ENCODE peak calls at places on chromosomes 6 and 20, in eight cellular contexts. One of them, this sample, is unnamed.

GRCh38 chr6:87789198-87789899 is 87.3 kb upstream of the AKIRIN2 start:
- DNase-seq in ELF-1: peak
- DNase-seq in activated T-helper 1 cell treated with Interleukin-2 at 50 U/mL for 16 hours: no peak
- DNase-seq in activated gamma-delta T cell treated with Interleukin-2 at 50 U/mL for 16 hours: no peak
- DNase-seq in iris pigment epithelial cell: peak
- DNase-seq in EL: peak
- DNase-seq in RWPE2: peak
- DNase-seq in mammary epithelial cell: peak
- DNase-seq in this sample: peak

GRCh38 chr20:59515013-59515905 is 89.1 kb upstream of the PHACTR3 start:
- DNase-seq in EL: peak
- DNase-seq in RWPE2: no peak
- DNase-seq in activated T-helper 1 cell treated with Interleukin-2 at 50 U/mL for 16 hours: no peak
- DNase-seq in mammary epithelial cell: peak
- DNase-seq in iris pigment epithelial cell: peak
- DNase-seq in ELF-1: peak
- DNase-seq in activated gamma-delta T cell treated with Interleukin-2 at 50 U/mL for 16 hours: no peak
- DNase-seq in this sample: peak

GRCh38 chr6:138885156-138885819 is 89.4 kb downstream of the ECT2L start:
- DNase-seq in mammary epithelial cell: no peak
- DNase-seq in activated T-helper 1 cell treated with Interleukin-2 at 50 U/mL for 16 hours: no peak
- DNase-seq in EL: no peak
- DNase-seq in activated gamma-delta T cell treated with Interleukin-2 at 50 U/mL for 16 hours: no peak
- DNase-seq in RWPE2: no peak
- DNase-seq in ELF-1: no peak
- DNase-seq in iris pigment epithelial cell: no peak
- DNase-seq in this sample: no peak

GRCh38 chr6:15389079-15389758 is 143.3 kb downstream of the JARID2 start:
- DNase-seq in ELF-1: no peak
- DNase-seq in mammary epithelial cell: no peak
- DNase-seq in RWPE2: no peak
- DNase-seq in EL: no peak
- DNase-seq in activated T-helper 1 cell treated with Interleukin-2 at 50 U/mL for 16 hours: no peak
- DNase-seq in activated gamma-delta T cell treated with Interleukin-2 at 50 U/mL for 16 hours: no peak
- DNase-seq in iris pigment epithelial cell: no peak
- DNase-seq in this sample: no peak

GRCh38 chr20:38751360-38751976 is 3.2 kb downstream of the ACTR5 start:
- DNase-seq in mammary epithelial cell: no peak
- DNase-seq in activated gamma-delta T cell treated with Interleukin-2 at 50 U/mL for 16 hours: no peak
- DNase-seq in activated T-helper 1 cell treated with Interleukin-2 at 50 U/mL for 16 hours: no peak
- DNase-seq in EL: peak
- DNase-seq in RWPE2: no peak
- DNase-seq in iris pigment epithelial cell: peak
- DNase-seq in ELF-1: no peak
- DNase-seq in this sample: peak

GRCh38 chr6:44116643-44117382 is 10.4 kb downstream of the MRPL14 start:
- DNase-seq in mammary epithelial cell: peak
- DNase-seq in EL: peak
- DNase-seq in activated gamma-delta T cell treated with Interleukin-2 at 50 U/mL for 16 hours: no peak
- DNase-seq in ELF-1: no peak
- DNase-seq in RWPE2: no peak
- DNase-seq in iris pigment epithelial cell: peak
- DNase-seq in activated T-helper 1 cell treated with Interleukin-2 at 50 U/mL for 16 hours: no peak
- DNase-seq in this sample: peak

GRCh38 chr6:133326584-133326983 is 85.4 kb downstream of the EYA4 start:
- DNase-seq in EL: peak
- DNase-seq in ELF-1: no peak
- DNase-seq in activated T-helper 1 cell treated with Interleukin-2 at 50 U/mL for 16 hours: no peak
- DNase-seq in activated gamma-delta T cell treated with Interleukin-2 at 50 U/mL for 16 hours: no peak
- DNase-seq in mammary epithelial cell: no peak
- DNase-seq in iris pigment epithelial cell: no peak
- DNase-seq in RWPE2: no peak
- DNase-seq in this sample: no peak

GRCh38 chr20:25318471-25319240 is 70.8 kb downstream of the PYGB start:
- DNase-seq in activated T-helper 1 cell treated with Interleukin-2 at 50 U/mL for 16 hours: no peak
- DNase-seq in iris pigment epithelial cell: no peak
- DNase-seq in EL: no peak
- DNase-seq in mammary epithelial cell: no peak
- DNase-seq in RWPE2: no peak
- DNase-seq in activated gamma-delta T cell treated with Interleukin-2 at 50 U/mL for 16 hours: no peak
- DNase-seq in ELF-1: no peak
- DNase-seq in this sample: no peak

GRCh38 chr20:63947638-63948456 is 8.4 kb downstream of the UCKL1 start:
- DNase-seq in activated T-helper 1 cell treated with Interleukin-2 at 50 U/mL for 16 hours: no peak
- DNase-seq in mammary epithelial cell: peak
- DNase-seq in iris pigment epithelial cell: no peak
- DNase-seq in RWPE2: peak
- DNase-seq in EL: no peak
- DNase-seq in activated gamma-delta T cell treated with Interleukin-2 at 50 U/mL for 16 hours: no peak
- DNase-seq in ELF-1: no peak
- DNase-seq in this sample: no peak

GRCh38 chr20:9392892-9393857 is 121.2 kb upstream of the LAMP5 start:
- DNase-seq in EL: peak
- DNase-seq in activated T-helper 1 cell treated with Interleukin-2 at 50 U/mL for 16 hours: no peak
- DNase-seq in ELF-1: peak
- DNase-seq in activated gamma-delta T cell treated with Interleukin-2 at 50 U/mL for 16 hours: no peak
- DNase-seq in RWPE2: no peak
- DNase-seq in iris pigment epithelial cell: peak
- DNase-seq in mammary epithelial cell: peak
- DNase-seq in this sample: peak

GRCh38 chr6:3405182-3405518 is 51.7 kb downstream of the SLC22A23 start:
- DNase-seq in EL: no peak
- DNase-seq in RWPE2: no peak
- DNase-seq in iris pigment epithelial cell: peak
- DNase-seq in mammary epithelial cell: no peak
- DNase-seq in ELF-1: no peak
- DNase-seq in activated gamma-delta T cell treated with Interleukin-2 at 50 U/mL for 16 hours: no peak
- DNase-seq in activated T-helper 1 cell treated with Interleukin-2 at 50 U/mL for 16 hours: no peak
- DNase-seq in this sample: peak

GRCh38 chr6:98124176-98124575 is 710.2 kb upstream of the POU3F2 start:
- DNase-seq in EL: no peak
- DNase-seq in iris pigment epithelial cell: peak
- DNase-seq in activated gamma-delta T cell treated with Interleukin-2 at 50 U/mL for 16 hours: no peak
- DNase-seq in mammary epithelial cell: peak
- DNase-seq in activated T-helper 1 cell treated with Interleukin-2 at 50 U/mL for 16 hours: no peak
- DNase-seq in ELF-1: no peak
- DNase-seq in RWPE2: no peak
- DNase-seq in this sample: peak

GRCh38 chr6:83057705-83058321 is 7.8 kb downstream of the UBE3D start:
- DNase-seq in activated T-helper 1 cell treated with Interleukin-2 at 50 U/mL for 16 hours: no peak
- DNase-seq in mammary epithelial cell: peak
- DNase-seq in RWPE2: no peak
- DNase-seq in activated gamma-delta T cell treated with Interleukin-2 at 50 U/mL for 16 hours: no peak
- DNase-seq in ELF-1: peak
- DNase-seq in EL: peak
- DNase-seq in iris pigment epithelial cell: peak
- DNase-seq in this sample: peak

GRCh38 chr20:9794831-9795230 is 44.0 kb downstream of the PAK5 start:
- DNase-seq in activated T-helper 1 cell treated with Interleukin-2 at 50 U/mL for 16 hours: no peak
- DNase-seq in ELF-1: no peak
- DNase-seq in EL: no peak
- DNase-seq in mammary epithelial cell: no peak
- DNase-seq in activated gamma-delta T cell treated with Interleukin-2 at 50 U/mL for 16 hours: no peak
- DNase-seq in iris pigment epithelial cell: no peak
- DNase-seq in RWPE2: no peak
- DNase-seq in this sample: no peak

GRCh38 chr6:155077784-155078183 is 82.7 kb downstream of the TIAM2 start:
- DNase-seq in activated T-helper 1 cell treated with Interleukin-2 at 50 U/mL for 16 hours: no peak
- DNase-seq in activated gamma-delta T cell treated with Interleukin-2 at 50 U/mL for 16 hours: no peak
- DNase-seq in mammary epithelial cell: no peak
- DNase-seq in RWPE2: no peak
- DNase-seq in iris pigment epithelial cell: no peak
- DNase-seq in ELF-1: no peak
- DNase-seq in EL: no peak
- DNase-seq in this sample: no peak

GRCh38 chr6:32148722-32149576 is 2.8 kb downstream of the PRRT1 start:
- DNase-seq in activated T-helper 1 cell treated with Interleukin-2 at 50 U/mL for 16 hours: peak
- DNase-seq in mammary epithelial cell: no peak
- DNase-seq in ELF-1: peak
- DNase-seq in EL: no peak
- DNase-seq in RWPE2: no peak
- DNase-seq in iris pigment epithelial cell: peak
- DNase-seq in activated gamma-delta T cell treated with Interleukin-2 at 50 U/mL for 16 hours: peak
- DNase-seq in this sample: no peak

GRCh38 chr6:90454835-90455427 is 131.9 kb downstream of the MAP3K7 start:
- DNase-seq in EL: peak
- DNase-seq in mammary epithelial cell: peak
- DNase-seq in activated T-helper 1 cell treated with Interleukin-2 at 50 U/mL for 16 hours: no peak
- DNase-seq in RWPE2: no peak
- DNase-seq in ELF-1: no peak
- DNase-seq in iris pigment epithelial cell: no peak
- DNase-seq in activated gamma-delta T cell treated with Interleukin-2 at 50 U/mL for 16 hours: no peak
- DNase-seq in this sample: peak

GRCh38 chr6:16624631-16625299 is 136.5 kb downstream of the ATXN1 start:
- DNase-seq in activated gamma-delta T cell treated with Interleukin-2 at 50 U/mL for 16 hours: no peak
- DNase-seq in ELF-1: no peak
- DNase-seq in mammary epithelial cell: no peak
- DNase-seq in iris pigment epithelial cell: no peak
- DNase-seq in RWPE2: no peak
- DNase-seq in EL: peak
- DNase-seq in activated T-helper 1 cell treated with Interleukin-2 at 50 U/mL for 16 hours: no peak
- DNase-seq in this sample: no peak

GRCh38 chr6:160180706-160181105 is 59.1 kb downstream of the SLC22A1 start:
- DNase-seq in ELF-1: no peak
- DNase-seq in activated T-helper 1 cell treated with Interleukin-2 at 50 U/mL for 16 hours: no peak
- DNase-seq in mammary epithelial cell: no peak
- DNase-seq in activated gamma-delta T cell treated with Interleukin-2 at 50 U/mL for 16 hours: no peak
- DNase-seq in iris pigment epithelial cell: no peak
- DNase-seq in RWPE2: no peak
- DNase-seq in EL: no peak
- DNase-seq in this sample: no peak

GRCh38 chr6:64817525-64817924 is 889.5 kb downstream of the EYS start:
- DNase-seq in activated gamma-delta T cell treated with Interleukin-2 at 50 U/mL for 16 hours: no peak
- DNase-seq in activated T-helper 1 cell treated with Interleukin-2 at 50 U/mL for 16 hours: no peak
- DNase-seq in iris pigment epithelial cell: no peak
- DNase-seq in EL: no peak
- DNase-seq in ELF-1: no peak
- DNase-seq in mammary epithelial cell: no peak
- DNase-seq in RWPE2: no peak
- DNase-seq in this sample: no peak

GRCh38 chr6:26431258-26432162 is 8.8 kb upstream of the BTN3A3 start:
- DNase-seq in activated gamma-delta T cell treated with Interleukin-2 at 50 U/mL for 16 hours: no peak
- DNase-seq in RWPE2: no peak
- DNase-seq in ELF-1: no peak
- DNase-seq in iris pigment epithelial cell: peak
- DNase-seq in mammary epithelial cell: peak
- DNase-seq in activated T-helper 1 cell treated with Interleukin-2 at 50 U/mL for 16 hours: no peak
- DNase-seq in EL: no peak
- DNase-seq in this sample: no peak

GRCh38 chr6:11767458-11767857 is 11.1 kb downstream of the ADTRP start:
- DNase-seq in ELF-1: no peak
- DNase-seq in activated T-helper 1 cell treated with Interleukin-2 at 50 U/mL for 16 hours: no peak
- DNase-seq in iris pigment epithelial cell: no peak
- DNase-seq in activated gamma-delta T cell treated with Interleukin-2 at 50 U/mL for 16 hours: no peak
- DNase-seq in mammary epithelial cell: no peak
- DNase-seq in EL: no peak
- DNase-seq in RWPE2: no peak
- DNase-seq in this sample: no peak

GRCh38 chr6:154358019-154358545 is 1.5 kb upstream of the IPCEF1 start:
- DNase-seq in iris pigment epithelial cell: no peak
- DNase-seq in ELF-1: no peak
- DNase-seq in activated T-helper 1 cell treated with Interleukin-2 at 50 U/mL for 16 hours: no peak
- DNase-seq in mammary epithelial cell: no peak
- DNase-seq in activated gamma-delta T cell treated with Interleukin-2 at 50 U/mL for 16 hours: no peak
- DNase-seq in RWPE2: no peak
- DNase-seq in EL: no peak
- DNase-seq in this sample: no peak

GRCh38 chr6:133957780-133958242 is 4.8 kb downstream of the TBPL1 start:
- DNase-seq in activated T-helper 1 cell treated with Interleukin-2 at 50 U/mL for 16 hours: no peak
- DNase-seq in ELF-1: no peak
- DNase-seq in EL: no peak
- DNase-seq in activated gamma-delta T cell treated with Interleukin-2 at 50 U/mL for 16 hours: no peak
- DNase-seq in RWPE2: no peak
- DNase-seq in iris pigment epithelial cell: no peak
- DNase-seq in mammary epithelial cell: no peak
- DNase-seq in this sample: no peak

GRCh38 chr6:63452117-63452516 is 120.2 kb upstream of the LOC128125822 start:
- DNase-seq in EL: no peak
- DNase-seq in mammary epithelial cell: peak
- DNase-seq in iris pigment epithelial cell: peak
- DNase-seq in ELF-1: no peak
- DNase-seq in activated gamma-delta T cell treated with Interleukin-2 at 50 U/mL for 16 hours: no peak
- DNase-seq in activated T-helper 1 cell treated with Interleukin-2 at 50 U/mL for 16 hours: no peak
- DNase-seq in RWPE2: no peak
- DNase-seq in this sample: no peak

GRCh38 chr20:50346372-50347347 is 156.0 kb downstream of the CEBPB start:
- DNase-seq in activated T-helper 1 cell treated with Interleukin-2 at 50 U/mL for 16 hours: no peak
- DNase-seq in activated gamma-delta T cell treated with Interleukin-2 at 50 U/mL for 16 hours: no peak
- DNase-seq in RWPE2: peak
- DNase-seq in iris pigment epithelial cell: peak
- DNase-seq in mammary epithelial cell: peak
- DNase-seq in EL: peak
- DNase-seq in ELF-1: no peak
- DNase-seq in this sample: peak

GRCh38 chr20:17825949-17826843 is 126.4 kb downstream of the BANF2 start:
- DNase-seq in activated T-helper 1 cell treated with Interleukin-2 at 50 U/mL for 16 hours: no peak
- DNase-seq in activated gamma-delta T cell treated with Interleukin-2 at 50 U/mL for 16 hours: no peak
- DNase-seq in RWPE2: no peak
- DNase-seq in ELF-1: no peak
- DNase-seq in iris pigment epithelial cell: no peak
- DNase-seq in EL: no peak
- DNase-seq in mammary epithelial cell: no peak
- DNase-seq in this sample: peak